ENCODE peak calls at places on chromosomes 12 and 14, in six cellular contexts. T, G, A, Q, Z and R are unnamed samples.

GRCh38 chr14:58171090-58171489 is 19.1 kb upstream of the ARMH4 start:
- DNase-seq in A (peak), G (peak), T (peak), Z (peak), Q (peak), R (no peak)

GRCh38 chr12:78703820-78704525 is 160.6 kb upstream of the SYT1 start:
- DNase-seq in Z (no peak), T (no peak), A (no peak), G (no peak), Q (no peak), R (no peak)

GRCh38 chr12:132326646-132327045 is 2.7 kb downstream of the GALNT9 start:
- DNase-seq in T (no peak), G (no peak), Q (no peak), Z (no peak), A (no peak), R (no peak)

GRCh38 chr14:31047503-31047902 is 21.3 kb upstream of the STRN3 start:
- DNase-seq in Q (no peak), T (no peak), Z (no peak), A (no peak), G (no peak), R (no peak)

GRCh38 chr12:16385779-16386646 is 38.6 kb downstream of the MGST1 start:
- DNase-seq in T (no peak), Q (no peak), Z (peak), G (peak), A (peak), R (peak)

GRCh38 chr14:56603648-56604047 is 24.1 kb downstream of the TMEM260 start:
- DNase-seq in A (no peak), Z (no peak), Q (no peak), G (peak), T (no peak), R (no peak)

GRCh38 chr12:9708853-9709252 is 24.0 kb downstream of the CLECL1 start:
- DNase-seq in A (no peak), Q (no peak), Z (no peak), G (no peak), T (no peak), R (no peak)

GRCh38 chr12:130145731-130146130 is 16.5 kb upstream of the FZD10 start:
- DNase-seq in A (no peak), Z (no peak), G (no peak), Q (no peak), T (no peak), R (no peak)

GRCh38 chr12:15350643-15351042 is 28.3 kb downstream of the PTPRO start:
- DNase-seq in G (no peak), Q (no peak), T (no peak), A (no peak), Z (no peak), R (no peak)

GRCh38 chr12:132292328-132293319 is 36.8 kb downstream of the GALNT9 start:
- DNase-seq in Z (no peak), Q (no peak), T (no peak), A (no peak), G (no peak), R (no peak)

GRCh38 chr14:90523961-90524875 is 127.4 kb downstream of the CALM1 start:
- DNase-seq in G (no peak), Z (no peak), A (no peak), T (no peak), Q (no peak), R (no peak)

GRCh38 chr14:73723799-73724621 is 9.8 kb upstream of the PNMA1 start:
- DNase-seq in Z (no peak), A (no peak), T (peak), G (no peak), Q (no peak), R (no peak)
- TF ChIP-seq POLR2AphosphoS5 in Z (no peak), A (no peak), T (no peak), G (no peak), Q (no peak), R (peak)

DNA sequence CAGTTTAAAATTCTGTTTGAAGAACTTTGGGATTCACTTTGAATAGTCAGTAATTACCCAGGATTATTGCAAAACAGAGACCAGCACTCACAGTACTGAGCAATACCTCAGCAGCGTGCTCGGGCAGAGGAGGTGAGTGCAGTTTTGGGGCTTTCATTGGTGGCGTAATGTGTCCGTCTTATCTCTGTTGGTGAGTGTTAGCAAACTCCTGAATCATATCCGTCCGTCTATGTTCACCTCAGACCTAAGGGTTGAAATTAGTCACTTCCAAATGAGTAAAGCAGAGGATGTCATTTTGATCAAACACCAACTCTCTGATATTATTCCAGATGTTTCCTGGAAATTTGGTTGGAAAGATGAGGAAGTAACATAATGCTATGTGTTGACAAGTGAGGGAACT is 82.8 kb downstream of the BORCS5 start:
- DNase-seq in G (no peak), T (no peak), Q (no peak), Z (no peak), A (peak), R (no peak)
- TF ChIP-seq TAF1 in G (no peak), T (no peak), Q (no peak), Z (no peak), A (no peak), R (no peak)

DNA sequence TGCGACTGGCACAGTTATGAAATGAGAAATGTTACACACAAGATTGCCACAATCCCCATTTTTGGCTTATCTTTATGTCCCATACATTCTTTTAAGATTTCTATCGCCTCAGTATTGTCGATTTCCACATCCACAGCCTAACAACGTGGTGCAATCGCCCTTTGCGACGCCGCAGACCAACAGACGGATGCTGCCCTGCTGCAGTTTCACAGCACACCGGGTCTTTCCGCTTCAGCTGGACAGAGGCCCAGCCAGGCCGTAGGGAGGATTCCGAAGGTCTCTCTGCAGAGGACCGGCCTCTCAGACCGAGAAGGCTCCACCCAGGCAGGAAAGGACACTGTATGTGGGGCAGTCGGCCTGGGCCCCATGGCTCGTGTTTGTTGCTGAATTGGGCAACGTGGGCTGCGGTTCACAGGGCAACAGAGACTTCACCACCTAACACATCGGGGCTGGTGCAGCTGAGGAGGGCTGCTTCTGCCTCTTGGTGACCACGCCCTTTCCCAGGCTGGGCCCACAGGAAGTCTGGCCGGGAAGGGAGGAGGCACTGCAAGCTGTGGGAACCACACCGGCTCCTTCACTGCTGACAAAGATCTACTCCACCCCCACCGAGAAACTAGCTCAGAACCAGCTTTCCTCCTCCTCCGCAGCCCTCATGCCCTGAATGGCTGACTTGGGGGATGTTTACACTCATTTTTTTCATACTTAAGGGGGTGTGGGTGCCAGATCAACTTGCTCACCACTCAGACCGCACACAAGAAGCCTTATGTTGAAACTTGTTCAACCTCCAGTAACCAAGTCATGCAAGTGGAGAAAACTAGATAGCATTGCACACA is 32.9 kb upstream of the MDM1 start:
- DNase-seq in T (peak), Q (peak), G (peak), A (peak), Z (peak), R (peak)
- TF ChIP-seq POLR2A in T (peak), Q (no peak), G (peak), A (peak), Z (peak), R (no peak)

GRCh38 chr14:99945732-99946651 is 119.2 kb upstream of the EVL start:
- DNase-seq in T (peak), Q (no peak), G (no peak), Z (no peak), A (no peak), R (no peak)

GRCh38 chr14:99946652-99947489 is 118.4 kb upstream of the EVL start:
- DNase-seq in Q (peak), A (no peak), Z (no peak), G (peak), T (peak), R (peak)

GRCh38 chr14:99951085-99951484 is 114.1 kb upstream of the EVL start:
- DNase-seq in Q (no peak), A (no peak), Z (no peak), G (no peak), T (no peak), R (no peak)

GRCh38 chr14:99950191-99950590 is 115.0 kb upstream of the EVL start:
- DNase-seq in T (no peak), Q (no peak), A (no peak), G (no peak), Z (no peak), R (no peak)

DNA sequence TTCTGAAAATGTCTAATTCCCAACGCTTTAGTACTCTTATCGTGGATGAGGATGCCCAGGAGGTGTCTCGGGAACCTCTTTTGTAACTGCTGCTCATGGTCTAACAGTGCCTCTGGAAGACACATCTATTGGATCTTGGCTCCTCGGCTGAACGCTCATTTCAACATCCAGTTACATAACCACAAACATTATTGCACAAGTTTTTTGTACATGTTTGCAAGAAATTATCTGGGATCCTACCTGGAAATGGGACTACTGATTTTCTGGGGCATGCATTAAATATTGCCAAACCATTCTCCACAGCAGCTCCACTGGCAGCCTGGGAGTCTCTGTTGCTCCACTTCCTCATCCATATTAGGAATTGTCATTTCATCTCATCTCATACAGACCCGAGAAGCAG is 117.5 kb upstream of the EVL start:
- DNase-seq in Z (no peak), Q (no peak), T (no peak), G (no peak), A (peak), R (no peak)
- TF ChIP-seq POLR2AphosphoS5 in Z (no peak), Q (no peak), T (no peak), G (no peak), A (no peak), R (no peak)

DNA sequence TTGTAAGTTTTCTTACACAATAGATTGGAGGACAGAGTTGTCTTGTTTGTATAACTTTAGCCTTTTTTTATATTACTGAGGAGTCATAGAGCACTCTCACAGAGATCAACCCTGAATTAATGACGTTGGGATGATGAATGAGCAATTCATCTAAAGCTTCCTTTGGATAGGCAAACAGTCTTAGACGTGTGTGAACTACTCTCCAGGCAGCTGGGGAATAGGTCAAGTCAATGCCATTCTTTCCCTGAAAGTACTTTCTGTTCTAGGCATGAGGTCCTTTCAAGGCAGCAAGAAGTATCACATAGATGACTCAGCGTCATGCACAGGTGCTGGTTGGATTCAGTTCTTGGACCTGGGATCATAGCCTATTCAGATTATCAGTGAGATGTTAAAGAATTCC is 369.1 kb upstream of the NOVA1 start:
- DNase-seq in Q (no peak), T (no peak), A (no peak), Z (no peak), G (no peak), R (no peak)
- TF ChIP-seq TAF1 in Q (no peak), T (no peak), A (no peak), Z (no peak), G (no peak), R (no peak)

GRCh38 chr14:71319646-71320045 is 412.4 kb downstream of the PCNX1 start:
- DNase-seq in G (peak), T (no peak), Q (no peak), A (no peak), Z (no peak), R (no peak)

GRCh38 chr14:71322660-71323250 is 415.5 kb downstream of the PCNX1 start:
- DNase-seq in Z (peak), G (peak), T (no peak), A (no peak), Q (no peak), R (no peak)

GRCh38 chr14:71320734-71321555 is 413.7 kb downstream of the PCNX1 start:
- DNase-seq in A (no peak), Z (no peak), G (peak), Q (peak), T (peak), R (peak)

GRCh38 chr14:71320107-71320733 is 413.0 kb downstream of the PCNX1 start:
- DNase-seq in Q (peak), Z (peak), A (peak), G (peak), T (peak), R (peak)

DNA sequence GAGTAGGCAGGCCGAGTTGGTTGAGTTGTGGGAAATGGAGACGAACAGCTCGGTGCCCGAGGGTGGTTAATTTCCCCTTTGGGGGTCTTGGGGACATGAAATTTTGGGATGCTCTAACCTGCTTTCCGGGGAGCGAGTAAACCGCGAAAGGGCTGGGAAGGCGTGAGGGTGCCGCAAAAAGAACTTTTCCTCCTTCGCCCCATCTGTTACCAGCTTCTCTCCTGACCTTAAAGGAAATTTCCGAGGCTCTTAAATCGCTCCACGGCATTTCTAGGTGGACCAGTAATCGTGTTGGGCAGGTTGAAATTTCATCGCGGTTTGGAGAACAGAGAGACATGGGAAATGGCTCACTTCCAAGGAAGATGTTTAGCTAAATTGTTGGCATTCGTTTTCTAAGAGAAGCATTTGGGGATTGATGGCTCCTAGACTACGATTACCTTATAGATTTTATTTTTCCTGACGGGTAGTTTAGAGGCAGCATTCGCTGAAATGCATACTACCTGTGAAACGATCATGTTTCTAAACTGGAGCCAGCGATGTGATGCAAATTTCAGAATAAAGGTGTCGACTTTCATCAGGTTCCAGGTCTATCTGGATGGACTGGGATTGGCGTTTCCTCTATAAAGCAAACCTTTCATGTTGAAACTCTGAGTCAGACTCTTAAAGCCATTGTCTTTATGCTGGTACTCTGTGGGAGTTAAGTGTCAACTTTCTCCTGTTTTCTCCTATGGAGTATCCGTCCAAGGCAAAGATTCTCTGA is 414.5 kb downstream of the PCNX1 start:
- DNase-seq in G (peak), Q (no peak), A (peak), Z (no peak), T (no peak), R (no peak)
- TF ChIP-seq POLR2A in G (no peak), Q (peak), A (peak), Z (no peak), T (peak), R (no peak)

GRCh38 chr12:54040148-54040494 is 7.3 kb downstream of the HOXC5 start:
- DNase-seq in A (no peak), G (peak), T (no peak), Z (no peak), Q (no peak), R (no peak)
- TF ChIP-seq POLR2AphosphoS5 in A (no peak), G (no peak), T (no peak), Z (no peak), Q (no peak), R (no peak)

DNA sequence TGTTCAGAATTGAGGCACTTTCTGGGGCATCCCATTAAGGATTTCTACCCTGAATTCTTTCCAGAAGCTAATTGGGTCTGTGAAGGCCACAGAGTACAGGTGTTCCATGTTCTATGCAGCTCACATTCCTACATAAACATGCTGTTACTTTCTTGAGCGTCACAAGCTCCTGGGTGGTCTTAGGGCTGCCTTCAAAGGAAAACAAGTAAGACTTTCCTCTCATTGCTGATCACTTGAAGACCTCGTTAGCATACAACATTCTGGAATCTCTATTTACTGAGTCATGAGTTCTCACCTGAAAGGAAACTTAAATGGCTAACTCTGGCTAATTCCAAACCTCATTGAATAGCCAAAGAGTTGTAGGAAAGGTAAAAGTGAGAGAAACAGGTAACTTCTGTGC is 63.0 kb upstream of the HMGA2 start:
- DNase-seq in G (no peak), T (no peak), Z (no peak), Q (no peak), A (no peak), R (no peak)
- TF ChIP-seq TAF1 in G (no peak), T (no peak), Z (no peak), Q (no peak), A (no peak), R (no peak)

GRCh38 chr12:51351913-51352532 is 5.5 kb upstream of the CELA1 start:
- DNase-seq in G (peak), Q (peak), A (peak), T (no peak), Z (no peak), R (no peak)
- TF ChIP-seq POLR2A in G (no peak), Q (no peak), A (no peak), T (no peak), Z (no peak), R (no peak)

GRCh38 chr12:65306603-65307501 is 28.4 kb downstream of the MSRB3 start:
- DNase-seq in A (peak), T (no peak), Z (no peak), G (peak), Q (no peak), R (no peak)
- TF ChIP-seq POLR2AphosphoS5 in A (no peak), T (no peak), Z (no peak), G (no peak), Q (no peak), R (no peak)